ENCODE peak calls at places on chromosomes 12 and 14, in seven cellular contexts. J is amniotic stem cell, W is Ammon's horn, I is ovary, F is neural progenitor cell, V is B cell, D is HS-5. Y is an unnamed sample.

GRCh38 chr14:92641306-92641705 is 107.1 kb downstream of the LGMN start:
- DNase-seq in J (no peak), W (no peak), I (no peak), F (no peak), V (no peak), D (no peak), Y (no peak)

GRCh38 chr12:71300772-71301675 is 138.6 kb upstream of the LGR5 start:
- DNase-seq in J (no peak), W (no peak), I (no peak), F (no peak), V (no peak), D (no peak), Y (no peak)

GRCh38 chr12:29492884-29493283 is 4.6 kb downstream of the OVCH1 start:
- DNase-seq in J (no peak), W (no peak), I (no peak), F (no peak), V (no peak), D (no peak), Y (no peak)

GRCh38 chr14:92185559-92185958 is 63.8 kb downstream of the CPSF2 start:
- DNase-seq in J (no peak), W (no peak), I (no peak), F (no peak), V (no peak), D (no peak), Y (no peak)

GRCh38 chr12:46839964-46840363 is 14.2 kb upstream of the SLC38A4 start:
- DNase-seq in J (no peak), W (no peak), I (no peak), F (no peak), V (no peak), D (no peak), Y (no peak)

GRCh38 chr14:59333668-59334067 is 131.5 kb downstream of the GPR135 start:
- DNase-seq in J (peak), W (peak), I (no peak), F (no peak), V (no peak), D (peak), Y (peak)

GRCh38 chr14:55122441-55122986 is 6.5 kb upstream of the LGALS3 start:
- DNase-seq in J (no peak), W (no peak), I (no peak), F (no peak), V (no peak), D (no peak), Y (no peak)

GRCh38 chr14:42814817-42815216 is 1208.1 kb downstream of the LRFN5 start:
- DNase-seq in J (no peak), W (no peak), I (no peak), F (no peak), V (no peak), D (no peak), Y (no peak)

GRCh38 chr12:3244219-3244750 is 167.1 kb downstream of the TSPAN9 start:
- DNase-seq in J (no peak), W (no peak), I (no peak), F (no peak), V (no peak), D (no peak), Y (no peak)

GRCh38 chr12:108638141-108638823 is 4.6 kb upstream of the SELPLG start:
- DNase-seq in J (no peak), W (peak), I (no peak), F (peak), V (no peak), D (no peak), Y (no peak)

GRCh38 chr14:89427426-89428162 is 10.6 kb upstream of the FOXN3 start:
- DNase-seq in J (no peak), W (no peak), I (no peak), F (no peak), V (no peak), D (no peak), Y (no peak)

GRCh38 chr12:121576851-121577391 is 3.9 kb downstream of the KDM2B start:
- DNase-seq in J (peak), W (no peak), I (peak), F (peak), V (no peak), D (peak), Y (no peak)

GRCh38 chr12:46430340-46430948 is 57.9 kb upstream of the SLC38A2 start:
- DNase-seq in J (peak), W (no peak), I (no peak), F (no peak), V (no peak), D (peak), Y (peak)

GRCh38 chr12:12788675-12789368 is 3.4 kb downstream of the APOLD1 start:
- DNase-seq in J (peak), W (peak), I (peak), F (peak), V (peak), D (no peak), Y (no peak)

GRCh38 chr12:42128327-42128726 is 16.3 kb downstream of the GXYLT1 start:
- DNase-seq in J (no peak), W (no peak), I (no peak), F (no peak), V (no peak), D (no peak), Y (no peak)

GRCh38 chr12:89019439-89020120 is 332.7 kb downstream of the DUSP6 start:
- DNase-seq in J (peak), W (peak), I (peak), F (peak), V (peak), D (peak), Y (peak)

GRCh38 chr14:69101331-69101826 is 51.5 kb downstream of the DCAF5 start:
- DNase-seq in J (peak), W (no peak), I (no peak), F (peak), V (no peak), D (peak), Y (peak)

GRCh38 chr14:104506461-104507253 is 72.9 kb upstream of the C14orf180 start:
- DNase-seq in J (no peak), W (no peak), I (no peak), F (no peak), V (no peak), D (no peak), Y (no peak)

GRCh38 chr14:58638231-58639205 is 756 bp downstream of the DACT1 start:
- DNase-seq in J (no peak), W (peak), I (peak), F (peak), V (peak), D (no peak), Y (no peak)

GRCh38 chr14:63343878-63344277 is 25.1 kb upstream of the GPHB5 start:
- DNase-seq in J (no peak), W (no peak), I (no peak), F (no peak), V (no peak), D (peak), Y (peak)

GRCh38 chr14:62213516-62213915 is 451.3 kb downstream of the SNAPC1 start:
- DNase-seq in J (no peak), W (no peak), I (no peak), F (no peak), V (no peak), D (no peak), Y (peak)

GRCh38 chr12:102948941-102949352 is 8.5 kb upstream of the ASCL1 start:
- DNase-seq in J (no peak), W (peak), I (no peak), F (peak), V (no peak), D (no peak), Y (no peak)

GRCh38 chr12:65123435-65124063 is 2.4 kb upstream of the WIF1 start:
- DNase-seq in J (peak), W (peak), I (no peak), F (peak), V (no peak), D (no peak), Y (no peak)

GRCh38 chr12:18382486-18382885 is 121.2 kb downstream of the PIK3C2G start:
- DNase-seq in J (peak), W (no peak), I (no peak), F (no peak), V (no peak), D (peak), Y (no peak)

GRCh38 chr14:95649230-95649629 is 37.0 kb upstream of the TCL1B start:
- DNase-seq in J (no peak), W (no peak), I (no peak), F (no peak), V (no peak), D (no peak), Y (no peak)